ENCODE peak calls at places on chromosomes 4 and X, in five cellular contexts. J is amniotic stem cell; O is kidney epithelial cell; K is activated CD4-positive, alpha-beta T cell treated with anti-CD3 and anti-CD28 coated beads for 36 hours; N is dorsolateral prefrontal cortex. M is an unnamed sample.

GRCh38 chr4:4386736-4387392 is at the start of gene NSG1:
- DNase-seq in K (peak), O (no peak), N (peak), J (no peak), M (no peak)

GRCh38 chr4:39699676-39700409 is 1.9 kb downstream of the UBE2K start:
- DNase-seq in O (no peak), K (no peak), N (no peak), J (no peak), M (no peak)

GRCh38 chr4:181908168-181908567 is 335.0 kb upstream of the TENM3 start:
- DNase-seq in N (no peak), J (no peak), K (no peak), O (no peak), M (no peak)

GRCh38 chr4:13537011-13537831 is 7.1 kb downstream of the NKX3-2 start:
- DNase-seq in K (peak), O (no peak), N (no peak), J (no peak), M (no peak)

GRCh38 chr4:622071-622995 is 3.0 kb upstream of the PDE6B start:
- DNase-seq in J (no peak), O (no peak), N (no peak), K (no peak), M (no peak)

GRCh38 chrX:132636080-132636479 is 147.2 kb upstream of the MBNL3 start:
- DNase-seq in N (no peak), J (no peak), K (no peak), O (no peak), M (no peak)

GRCh38 chrX:97705936-97706335 is 822.2 kb downstream of the RPA4 start:
- DNase-seq in J (no peak), N (no peak), K (no peak), O (no peak), M (no peak)

GRCh38 chr4:181957088-181957487 is 286.1 kb upstream of the TENM3 start:
- DNase-seq in K (no peak), J (peak), N (no peak), O (peak), M (no peak)

GRCh38 chrX:16087081-16087480 is 36.3 kb upstream of the GRPR start:
- DNase-seq in N (no peak), O (no peak), J (no peak), K (no peak), M (no peak)

GRCh38 chr4:41072021-41072777 is 142.1 kb downstream of the APBB2 start:
- DNase-seq in O (no peak), N (no peak), J (no peak), K (no peak), M (no peak)

GRCh38 chr4:1323635-1324442 is 23.2 kb upstream of the UVSSA start:
- DNase-seq in N (no peak), K (no peak), O (peak), J (peak), M (no peak)

GRCh38 chrX:54950730-54951375 is 30.2 kb downstream of the TRO start:
- DNase-seq in N (no peak), K (no peak), O (no peak), J (no peak), M (no peak)

GRCh38 chr4:38612996-38613395 is 51.0 kb upstream of the KLF3 start:
- DNase-seq in O (no peak), N (no peak), J (no peak), K (no peak), M (no peak)

GRCh38 chr4:2186133-2186864 is 55.6 kb downstream of the HAUS3 start:
- DNase-seq in J (no peak), O (peak), K (no peak), N (no peak), M (no peak)

GRCh38 chr4:104382961-104383360 is 111.7 kb downstream of the CXXC4 start:
- DNase-seq in O (no peak), K (no peak), J (no peak), N (no peak), M (no peak)